ENCODE peak calls at places on chromosomes 3 and 15, in four cellular contexts. A, W, Q and T are unnamed samples.
A peak's percentile ranks its signal among the peaks of the same experiment; 100 is the strongest.

GRCh38 chr15:63370764-63371163 is 10.9 kb downstream of the CA12 start:
- DNase-seq in A (no peak), W (no peak), Q (no peak), T (no peak)

GRCh38 chr3:195240171-195240701 is 30.7 kb downstream of the XXYLT1 start:
- DNase-seq in Q (no peak), W (no peak), A (no peak), T (no peak)

GRCh38 chr3:11323827-11324226 is 51.6 kb downstream of the ATG7 start:
- DNase-seq in W (no peak), Q (no peak), A (no peak), T (no peak)

GRCh38 chr3:195209836-195210551 is 61.0 kb downstream of the XXYLT1 start:
- DNase-seq in W (no peak), Q (no peak), A (no peak), T (no peak)

GRCh38 chr3:193857996-193858395 is 265.0 kb downstream of the OPA1 start:
- DNase-seq in W (no peak), A (no peak), Q (no peak), T (no peak)

GRCh38 chr3:157120071-157120892 is 39.7 kb downstream of the CCNL1 start:
- DNase-seq in W (no peak), A (no peak), Q (no peak), T (no peak)

GRCh38 chr15:31328425-31328998 is 1.9 kb downstream of the KLF13 start:
- DNase-seq in W (peak; percentile 89), Q (no peak), A (no peak), T (peak; percentile 90)

GRCh38 chr15:30788595-30788994 is 115.1 kb upstream of the FAN1 start:
- DNase-seq in A (no peak), Q (no peak), W (no peak), T (no peak)

GRCh38 chr3:69389520-69390248 is 3.8 kb upstream of the FRMD4B start:
- DNase-seq in A (no peak), Q (no peak), W (no peak), T (no peak)